ENCODE peak calls at places on chromosomes 2 and 18, in seven cellular contexts. One of them, this sample, is unnamed.

GRCh38 chr2:126115975-126116374 is 540.0 kb upstream of the GYPC start:
- DNase-seq in HepG2: no peak
- DNase-seq in GM12878: no peak
- DNase-seq in A549: no peak
- DNase-seq in H1: no peak
- DNase-seq in SK-N-SH: no peak
- DNase-seq in K562: no peak
- DNase-seq in this sample: no peak

GRCh38 chr2:117128471-117128870 is 686.0 kb upstream of the DDX18 start:
- DNase-seq in HepG2: peak
- DNase-seq in GM12878: no peak
- DNase-seq in A549: no peak
- DNase-seq in H1: no peak
- DNase-seq in SK-N-SH: no peak
- DNase-seq in K562: no peak
- DNase-seq in this sample: no peak

GRCh38 chr18:63837556-63837955 is 49.9 kb upstream of the SERPINB2 start:
- DNase-seq in HepG2: no peak
- DNase-seq in GM12878: no peak
- DNase-seq in A549: no peak
- DNase-seq in H1: no peak
- DNase-seq in SK-N-SH: no peak
- DNase-seq in K562: no peak
- DNase-seq in this sample: no peak

GRCh38 chr2:226396541-226396940 is 403.1 kb downstream of the IRS1 start:
- DNase-seq in HepG2: no peak
- DNase-seq in GM12878: no peak
- DNase-seq in A549: no peak
- DNase-seq in H1: no peak
- DNase-seq in SK-N-SH: no peak
- DNase-seq in K562: no peak
- DNase-seq in this sample: no peak

GRCh38 chr2:198712485-198712884 is 745.3 kb downstream of the SATB2 start:
- DNase-seq in HepG2: no peak
- DNase-seq in GM12878: no peak
- DNase-seq in A549: no peak
- DNase-seq in H1: no peak
- DNase-seq in SK-N-SH: no peak
- DNase-seq in K562: no peak
- DNase-seq in this sample: no peak

GRCh38 chr18:36525913-36526312 is 228.4 kb downstream of the FHOD3 start:
- DNase-seq in HepG2: no peak
- DNase-seq in GM12878: no peak
- DNase-seq in A549: no peak
- DNase-seq in H1: no peak
- DNase-seq in SK-N-SH: no peak
- DNase-seq in K562: no peak
- DNase-seq in this sample: no peak

GRCh38 chr2:233468746-233469110 is 97.9 kb downstream of the USP40 start:
- DNase-seq in HepG2: no peak
- DNase-seq in GM12878: no peak
- DNase-seq in A549: no peak
- DNase-seq in H1: no peak
- DNase-seq in SK-N-SH: no peak
- DNase-seq in K562: no peak
- DNase-seq in this sample: no peak

GRCh38 chr2:108869542-108869941 is 83.0 kb downstream of the CCDC138 start:
- DNase-seq in HepG2: no peak
- DNase-seq in GM12878: no peak
- DNase-seq in A549: no peak
- DNase-seq in H1: no peak
- DNase-seq in SK-N-SH: no peak
- DNase-seq in K562: no peak
- DNase-seq in this sample: no peak

GRCh38 chr2:236815746-236816145 is 246.1 kb downstream of the ACKR3 start:
- DNase-seq in HepG2: no peak
- DNase-seq in GM12878: no peak
- DNase-seq in A549: no peak
- DNase-seq in H1: no peak
- DNase-seq in SK-N-SH: no peak
- DNase-seq in K562: no peak
- DNase-seq in this sample: no peak

GRCh38 chr2:24478243-24478642 is 12.8 kb upstream of the NCOA1 start:
- DNase-seq in HepG2: no peak
- DNase-seq in GM12878: no peak
- DNase-seq in A549: no peak
- DNase-seq in H1: no peak
- DNase-seq in SK-N-SH: no peak
- DNase-seq in K562: no peak
- DNase-seq in this sample: no peak

GRCh38 chr2:10282621-10283105 is 20.0 kb upstream of the HPCAL1 start:
- DNase-seq in HepG2: no peak
- DNase-seq in GM12878: no peak
- DNase-seq in A549: no peak
- DNase-seq in H1: no peak
- DNase-seq in SK-N-SH: no peak
- DNase-seq in K562: no peak
- DNase-seq in this sample: no peak

GRCh38 chr2:23584054-23584745 is 199.2 kb downstream of the KLHL29 start:
- DNase-seq in HepG2: no peak
- DNase-seq in GM12878: no peak
- DNase-seq in A549: no peak
- DNase-seq in H1: no peak
- DNase-seq in SK-N-SH: no peak
- DNase-seq in K562: no peak
- DNase-seq in this sample: no peak

GRCh38 chr2:144479138-144479537 is 40.8 kb downstream of the ZEB2 start:
- DNase-seq in HepG2: no peak
- DNase-seq in GM12878: no peak
- DNase-seq in A549: no peak
- DNase-seq in H1: no peak
- DNase-seq in SK-N-SH: no peak
- DNase-seq in K562: no peak
- DNase-seq in this sample: peak

GRCh38 chr18:61870151-61870550 is 22.7 kb downstream of the RNF152 start:
- DNase-seq in HepG2: no peak
- DNase-seq in GM12878: no peak
- DNase-seq in A549: no peak
- DNase-seq in H1: no peak
- DNase-seq in SK-N-SH: peak
- DNase-seq in K562: no peak
- DNase-seq in this sample: peak

GRCh38 chr2:5791371-5791770 is 99.2 kb downstream of the SOX11 start:
- DNase-seq in HepG2: no peak
- DNase-seq in GM12878: no peak
- DNase-seq in A549: no peak
- DNase-seq in H1: no peak
- DNase-seq in SK-N-SH: no peak
- DNase-seq in K562: no peak
- DNase-seq in this sample: peak

GRCh38 chr2:39484620-39485495 is 47.8 kb upstream of the MAP4K3 start:
- DNase-seq in HepG2: no peak
- DNase-seq in GM12878: no peak
- DNase-seq in A549: no peak
- DNase-seq in H1: no peak
- DNase-seq in SK-N-SH: peak
- DNase-seq in K562: no peak
- DNase-seq in this sample: no peak

GRCh38 chr2:75703617-75704016 is 7.1 kb downstream of the GCFC2 start:
- DNase-seq in HepG2: no peak
- DNase-seq in GM12878: no peak
- DNase-seq in A549: no peak
- DNase-seq in H1: no peak
- DNase-seq in SK-N-SH: no peak
- DNase-seq in K562: no peak
- DNase-seq in this sample: no peak

GRCh38 chr2:75702593-75702992 is 8.1 kb downstream of the GCFC2 start:
- DNase-seq in HepG2: no peak
- DNase-seq in GM12878: no peak
- DNase-seq in A549: no peak
- DNase-seq in H1: no peak
- DNase-seq in SK-N-SH: no peak
- DNase-seq in K562: no peak
- DNase-seq in this sample: no peak

GRCh38 chr2:75698928-75699327 is 11.8 kb downstream of the GCFC2 start:
- DNase-seq in HepG2: peak
- DNase-seq in GM12878: no peak
- DNase-seq in A549: no peak
- DNase-seq in H1: no peak
- DNase-seq in SK-N-SH: no peak
- DNase-seq in K562: no peak
- DNase-seq in this sample: peak
- TF ChIP-seq RFX5 in HepG2: no peak
- TF ChIP-seq RFX5 in GM12878: no peak
- TF ChIP-seq RFX5 in A549: no peak
- TF ChIP-seq RFX5 in H1: no peak
- TF ChIP-seq RFX5 in SK-N-SH: no peak
- TF ChIP-seq RFX5 in K562: no peak
- TF ChIP-seq RFX5 in this sample: no peak

DNA sequence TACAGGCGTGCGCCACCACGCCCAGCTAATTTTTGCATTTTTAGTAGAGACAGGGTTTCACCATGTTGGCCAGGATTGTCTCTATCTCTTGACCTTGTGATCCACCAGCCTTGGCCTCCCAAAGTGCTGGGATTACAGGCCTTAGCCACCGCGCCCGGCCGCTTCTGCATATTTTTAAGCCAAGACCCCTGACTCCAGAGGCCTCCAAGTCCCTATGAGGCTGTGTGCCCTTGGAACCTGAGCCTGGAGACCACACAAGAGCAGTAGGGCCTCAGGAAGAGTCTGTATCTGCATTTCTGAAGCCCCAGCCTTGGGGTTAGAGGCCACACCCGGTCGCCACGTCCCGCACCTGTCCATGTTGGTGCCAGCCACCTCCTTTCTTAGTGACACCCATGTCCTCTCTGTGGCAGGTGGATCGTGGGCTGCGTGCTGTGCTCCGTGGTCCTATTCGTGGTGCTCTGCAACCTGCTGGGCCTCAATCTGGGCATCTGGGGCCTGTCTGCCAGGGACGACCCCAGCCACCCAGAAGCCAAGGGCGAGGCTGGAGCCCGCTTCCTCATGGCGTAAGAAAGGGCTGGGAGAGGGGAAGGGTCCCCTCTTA is 5.3 kb downstream of the PROM2 start:
- DNase-seq in HepG2: no peak
- DNase-seq in GM12878: no peak
- DNase-seq in A549: no peak
- DNase-seq in H1: no peak
- DNase-seq in SK-N-SH: no peak
- DNase-seq in K562: no peak
- DNase-seq in this sample: no peak
- TF ChIP-seq RFX5 in HepG2: no peak
- TF ChIP-seq RFX5 in GM12878: no peak
- TF ChIP-seq RFX5 in A549: no peak
- TF ChIP-seq RFX5 in H1: no peak
- TF ChIP-seq RFX5 in SK-N-SH: no peak
- TF ChIP-seq RFX5 in K562: no peak
- TF ChIP-seq RFX5 in this sample: no peak

GRCh38 chr2:181785677-181786344 is 105.5 kb upstream of the NEUROD1 start:
- DNase-seq in HepG2: no peak
- DNase-seq in GM12878: no peak
- DNase-seq in A549: no peak
- DNase-seq in H1: no peak
- DNase-seq in SK-N-SH: no peak
- DNase-seq in K562: no peak
- DNase-seq in this sample: peak
- TF ChIP-seq RFX5 in HepG2: no peak
- TF ChIP-seq RFX5 in GM12878: no peak
- TF ChIP-seq RFX5 in A549: no peak
- TF ChIP-seq RFX5 in H1: no peak
- TF ChIP-seq RFX5 in SK-N-SH: no peak
- TF ChIP-seq RFX5 in K562: no peak
- TF ChIP-seq RFX5 in this sample: no peak

DNA sequence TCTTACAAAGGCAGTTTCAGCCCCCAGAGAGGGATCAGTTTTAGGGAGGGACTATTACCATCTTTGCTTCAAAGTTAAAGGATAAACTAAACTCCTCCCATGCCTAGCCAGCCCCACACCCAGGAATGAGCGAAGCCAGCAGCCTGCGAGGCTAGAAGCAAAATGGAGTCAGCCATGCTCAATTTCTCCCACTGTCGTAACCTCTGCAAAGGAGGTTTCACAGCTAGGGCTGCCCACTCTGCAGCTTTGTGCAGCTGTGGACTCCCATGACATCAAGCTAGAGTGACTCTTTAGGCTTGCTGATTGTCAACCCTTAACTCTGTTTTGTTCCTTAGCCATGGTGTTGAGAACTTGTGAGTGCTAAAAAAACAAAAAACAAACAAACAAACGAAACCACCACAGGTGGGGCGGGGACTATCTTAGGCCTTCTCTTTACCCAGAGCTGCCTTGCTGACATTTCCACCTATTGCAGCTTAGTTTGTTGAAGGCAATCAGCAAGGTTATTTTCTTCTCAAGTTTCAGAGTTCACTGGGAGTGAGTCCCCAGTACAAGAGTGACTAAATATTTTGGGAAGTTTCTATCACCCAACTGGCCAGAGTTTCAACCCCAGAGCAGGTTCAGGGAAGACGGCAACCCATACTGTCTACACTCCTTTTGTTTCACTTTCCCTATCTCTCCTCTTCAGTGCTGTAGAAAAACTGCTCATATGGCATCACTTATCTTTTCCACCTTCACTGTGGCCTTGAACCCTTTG is 592.1 kb downstream of the XIRP2 start:
- DNase-seq in HepG2: no peak
- DNase-seq in GM12878: no peak
- DNase-seq in A549: no peak
- DNase-seq in H1: peak
- DNase-seq in SK-N-SH: no peak
- DNase-seq in K562: no peak
- DNase-seq in this sample: no peak
- TF ChIP-seq RFX5 in HepG2: no peak
- TF ChIP-seq RFX5 in GM12878: no peak
- TF ChIP-seq RFX5 in A549: no peak
- TF ChIP-seq RFX5 in H1: no peak
- TF ChIP-seq RFX5 in SK-N-SH: no peak
- TF ChIP-seq RFX5 in K562: no peak
- TF ChIP-seq RFX5 in this sample: no peak

GRCh38 chr2:43047187-43047780 is 179.1 kb downstream of the ZFP36L2 start:
- DNase-seq in HepG2: no peak
- DNase-seq in GM12878: no peak
- DNase-seq in A549: no peak
- DNase-seq in H1: no peak
- DNase-seq in SK-N-SH: no peak
- DNase-seq in K562: no peak
- DNase-seq in this sample: no peak
- TF ChIP-seq RFX5 in HepG2: no peak
- TF ChIP-seq RFX5 in GM12878: no peak
- TF ChIP-seq RFX5 in A549: no peak
- TF ChIP-seq RFX5 in H1: no peak
- TF ChIP-seq RFX5 in SK-N-SH: no peak
- TF ChIP-seq RFX5 in K562: no peak
- TF ChIP-seq RFX5 in this sample: no peak

GRCh38 chr2:200609027-200609614 is 23.3 kb downstream of the AOX1 start:
- DNase-seq in HepG2: no peak
- DNase-seq in GM12878: no peak
- DNase-seq in A549: peak
- DNase-seq in H1: no peak
- DNase-seq in SK-N-SH: no peak
- DNase-seq in K562: no peak
- DNase-seq in this sample: peak
- TF ChIP-seq RFX5 in HepG2: no peak
- TF ChIP-seq RFX5 in GM12878: no peak
- TF ChIP-seq RFX5 in A549: no peak
- TF ChIP-seq RFX5 in H1: no peak
- TF ChIP-seq RFX5 in SK-N-SH: no peak
- TF ChIP-seq RFX5 in K562: no peak
- TF ChIP-seq RFX5 in this sample: no peak

GRCh38 chr18:74489631-74490030 is 6.5 kb upstream of the CNDP2 start:
- DNase-seq in HepG2: no peak
- DNase-seq in GM12878: no peak
- DNase-seq in A549: no peak
- DNase-seq in H1: no peak
- DNase-seq in SK-N-SH: no peak
- DNase-seq in K562: no peak
- DNase-seq in this sample: peak
- TF ChIP-seq RFX5 in HepG2: no peak
- TF ChIP-seq RFX5 in GM12878: no peak
- TF ChIP-seq RFX5 in A549: no peak
- TF ChIP-seq RFX5 in H1: no peak
- TF ChIP-seq RFX5 in SK-N-SH: no peak
- TF ChIP-seq RFX5 in K562: no peak
- TF ChIP-seq RFX5 in this sample: no peak

This sample was measured in IMR-90.